ENCODE peak calls at places on chromosomes 7 and 10, in eight cellular contexts. Q, F, J, P, U, Z, Y and N are unnamed samples.

GRCh38 chr10:14074062-14074884 is 256.5 kb downstream of the FRMD4A start:
- DNase-seq in Z (no peak), P (no peak), J (peak; percentile 87), Y (no peak), F (peak; percentile 65), U (peak; percentile 100), Q (no peak), N (peak; percentile 92)

GRCh38 chr10:122988501-122988900 is 8.3 kb downstream of the PSTK start:
- DNase-seq in J (no peak), Z (no peak), P (no peak), Y (no peak), Q (no peak), U (no peak), F (no peak), N (no peak)

GRCh38 chr10:104734408-104734807 is 93.3 kb downstream of the SORCS3 start:
- DNase-seq in Q (no peak), Y (no peak), Z (no peak), J (no peak), P (no peak), F (no peak), U (no peak), N (no peak)

GRCh38 chr10:5910323-5911100 is 20.5 kb downstream of the FBH1 start:
- DNase-seq in Z (no peak), Y (no peak), F (no peak), Q (no peak), U (no peak), J (no peak), P (no peak), N (no peak)

GRCh38 chr7:115679976-115680375 is 350.6 kb downstream of the TFEC start:
- DNase-seq in U (no peak), P (peak; percentile 16), Y (peak; percentile 5), Z (peak; percentile 10), F (no peak), Q (peak; percentile 49), J (no peak), N (no peak)

GRCh38 chr10:3995302-3996210 is 210.5 kb upstream of the KLF6 start:
- DNase-seq in Q (no peak), U (peak; percentile 60), P (no peak), J (no peak), Y (no peak), Z (no peak), F (no peak), N (no peak)

GRCh38 chr7:111705807-111706206 is 143.5 kb upstream of the IMMP2L start:
- DNase-seq in P (no peak), F (no peak), Q (peak; percentile 23), Z (no peak), U (no peak), Y (no peak), J (no peak), N (no peak)

GRCh38 chr10:43913676-43914235 is 265.1 kb upstream of the ZNF32 start:
- DNase-seq in F (no peak), Y (peak; percentile 8), U (no peak), Q (peak; percentile 29), Z (no peak), P (no peak), J (no peak), N (no peak)

GRCh38 chr7:90474284-90475210 is 5.1 kb downstream of the PTTG1IP2 start:
- DNase-seq in Y (no peak), U (peak; percentile 18), J (no peak), Q (no peak), F (no peak), P (no peak), Z (no peak), N (no peak)

GRCh38 chr10:22761569-22762220 is 47.3 kb upstream of the PIP4K2A start:
- DNase-seq in J (no peak), U (no peak), Z (no peak), Y (no peak), Q (no peak), P (no peak), F (no peak), N (no peak)

GRCh38 chr10:113543455-113543955 is 9.3 kb upstream of the HABP2 start:
- DNase-seq in Z (no peak), Q (no peak), U (no peak), P (no peak), F (no peak), J (no peak), Y (no peak), N (no peak)

GRCh38 chr10:3018247-3018646 is 49.1 kb upstream of the PFKP start:
- DNase-seq in P (no peak), Y (no peak), U (no peak), Z (no peak), J (no peak), F (no peak), Q (no peak), N (no peak)

GRCh38 chr10:93818086-93818485 is 60.4 kb downstream of the LGI1 start:
- DNase-seq in F (no peak), Z (no peak), Q (no peak), P (no peak), J (no peak), U (no peak), Y (no peak), N (no peak)

GRCh38 chr10:93816123-93816747 is 58.5 kb downstream of the LGI1 start:
- DNase-seq in P (peak; percentile 67), U (peak; percentile 22), Y (peak; percentile 13), Q (peak; percentile 44), Z (no peak), J (peak; percentile 72), F (peak; percentile 46), N (peak; percentile 86)

GRCh38 chr10:93812664-93813338 is 55.1 kb downstream of the LGI1 start:
- DNase-seq in Y (no peak), F (no peak), P (no peak), Q (no peak), Z (no peak), U (no peak), J (no peak), N (no peak)

GRCh38 chr10:93813507-93814465 is 56.0 kb downstream of the LGI1 start:
- DNase-seq in J (peak; percentile 34), F (peak; percentile 44), U (no peak), Y (peak; percentile 56), Z (no peak), P (peak; percentile 54), Q (peak; percentile 63), N (no peak)

DNA sequence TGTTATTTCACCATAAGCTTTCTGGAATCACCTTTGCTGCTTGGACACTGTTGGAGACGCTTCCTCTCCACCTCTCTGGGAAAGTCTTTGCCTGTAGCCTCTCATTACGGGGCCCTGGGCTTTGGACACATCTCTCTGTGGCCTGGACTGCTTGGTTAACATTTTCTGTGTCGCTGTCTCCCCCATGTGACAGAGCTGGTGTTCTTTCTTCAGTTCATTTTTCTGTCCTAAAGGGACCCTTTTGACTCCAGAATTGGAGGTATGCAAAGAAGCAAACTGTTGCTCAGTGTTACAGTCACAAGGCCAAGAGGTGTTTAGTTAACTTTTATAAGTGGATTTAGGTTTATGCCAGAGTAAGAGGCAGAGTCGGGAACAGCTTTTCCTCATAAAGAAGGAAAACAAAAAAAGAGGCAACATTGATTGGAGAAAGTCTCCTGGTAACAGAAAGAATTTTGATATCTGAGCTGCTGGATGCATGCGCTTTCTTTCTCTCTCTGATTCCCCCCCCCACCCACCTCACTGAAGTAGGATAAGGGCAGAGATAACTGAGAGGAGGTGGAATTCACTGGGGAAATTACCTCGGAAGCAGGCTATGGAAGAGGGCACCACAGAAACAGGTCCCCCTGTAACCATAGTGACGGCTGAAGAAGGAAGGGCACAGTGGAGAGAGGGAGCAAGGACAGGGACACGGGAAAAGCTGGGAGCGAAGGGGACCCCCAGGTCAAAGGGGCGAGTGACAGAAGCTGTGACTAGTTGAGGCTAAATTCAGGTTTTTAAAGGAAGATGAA is 57.8 kb downstream of the LGI1 start:
- DNase-seq in Z (no peak), J (no peak), Q (peak; percentile 8), U (no peak), F (no peak), P (peak; percentile 25), Y (peak; percentile 7), N (no peak)
- TF ChIP-seq CTCF in Z (no peak), J (no peak), Q (no peak), U (peak; percentile 6), F (no peak), P (peak; percentile 12), Y (peak; percentile 54), N (no peak)

DNA sequence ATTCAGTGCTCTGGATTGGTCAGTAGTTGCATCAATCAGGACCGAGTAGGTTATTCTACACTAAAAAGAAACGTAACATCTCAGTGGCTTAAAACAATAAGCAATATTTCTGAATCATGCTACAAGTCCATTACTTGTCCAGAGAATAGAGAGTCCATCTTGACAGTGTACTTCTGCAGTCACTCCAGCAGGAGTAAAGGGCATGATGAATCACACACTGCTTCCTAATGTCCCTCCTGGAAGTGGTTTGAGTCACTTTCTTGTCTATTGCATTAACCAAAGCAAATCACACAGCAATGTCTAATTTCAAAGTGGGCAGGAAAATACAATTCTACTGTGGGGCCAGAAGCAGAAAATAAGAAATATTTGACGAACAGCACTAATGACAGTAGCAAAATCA is 124.8 kb downstream of the TSPAN12 start:
- DNase-seq in P (no peak), Y (no peak), Z (no peak), J (no peak), Q (no peak), U (no peak), F (peak; percentile 5), N (no peak)
- TF ChIP-seq CTCF in P (no peak), Y (no peak), Z (no peak), J (no peak), Q (no peak), U (no peak), F (no peak), N (no peak)

GRCh38 chr7:102464577-102465280 is at the start of the genes ALKBH4 and LRWD1:
- DNase-seq in J (peak; percentile 82), F (peak; percentile 94), U (peak; percentile 40), Q (peak; percentile 97), Y (peak; percentile 95), Z (peak; percentile 83), P (peak; percentile 95), N (peak; percentile 98)
- TF ChIP-seq CTCF in J (peak; percentile 30), F (no peak), U (no peak), Q (peak; percentile 1), Y (peak; percentile 36), Z (no peak), P (peak; percentile 31), N (no peak)

GRCh38 chr7:134908289-134908688 is 78.0 kb upstream of the AGBL3 start:
- DNase-seq in Z (no peak), J (no peak), F (no peak), U (peak; percentile 18), Q (peak; percentile 44), P (no peak), Y (no peak), N (no peak)

GRCh38 chr7:134907000-134907399 is 79.3 kb upstream of the AGBL3 start:
- DNase-seq in Q (no peak), J (no peak), P (no peak), U (no peak), Z (no peak), F (no peak), Y (no peak), N (no peak)

GRCh38 chr7:134903073-134903790 is 83.1 kb upstream of the AGBL3 start:
- DNase-seq in F (no peak), U (no peak), J (no peak), Z (no peak), Y (no peak), Q (no peak), P (no peak), N (no peak)

GRCh38 chr7:134907639-134908038 is 78.7 kb upstream of the AGBL3 start:
- DNase-seq in J (no peak), Q (no peak), P (no peak), U (no peak), F (no peak), Y (no peak), Z (no peak), N (no peak)

DNA sequence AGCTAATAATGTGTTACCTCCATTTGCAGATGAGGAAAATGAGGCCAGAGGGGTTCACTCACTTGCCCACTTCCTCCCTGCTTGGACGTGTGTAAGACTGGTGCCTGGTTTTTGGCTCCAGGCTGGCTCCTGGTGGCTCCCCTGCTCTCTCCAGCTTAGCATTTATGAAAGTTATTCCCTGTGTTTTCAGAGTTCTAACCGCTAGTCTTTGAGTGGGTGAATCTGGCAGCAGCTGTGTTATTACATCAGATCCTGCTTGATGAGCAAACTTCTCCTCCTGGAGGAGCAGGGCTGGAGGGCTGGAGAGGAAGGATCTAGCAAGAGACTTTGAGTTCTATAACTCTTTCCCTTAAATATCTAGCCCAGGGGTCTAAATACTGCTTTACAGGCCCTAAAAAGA is 80.9 kb upstream of the AGBL3 start:
- DNase-seq in J (peak; percentile 69), F (no peak), Y (no peak), P (no peak), Z (no peak), U (peak; percentile 74), Q (no peak), N (peak; percentile 55)
- TF ChIP-seq CTCF in J (peak; percentile 34), F (no peak), Y (no peak), P (no peak), Z (no peak), U (peak; percentile 58), Q (no peak), N (no peak)